ENCODE peak calls at places on chromosome 4, in seven cellular contexts. One of them, this sample, is unnamed.

GRCh38 chr4:36399762-36400353 is 118.4 kb downstream of the DTHD1 start:
- DNase-seq in tibial nerve: no peak
- DNase-seq in AG09319: no peak
- DNase-seq in MM.1S: peak
- DNase-seq in activated CD8-positive, alpha-beta T cell treated with anti-CD3 and anti-CD28 coated beads for 36 hours: peak
- DNase-seq in right lobe of liver: no peak
- DNase-seq in fibroblast of pulmonary artery: peak
- DNase-seq in this sample: peak

GRCh38 chr4:120865985-120866384 is 56.5 kb downstream of the PRDM5 start:
- DNase-seq in tibial nerve: no peak
- DNase-seq in AG09319: no peak
- DNase-seq in MM.1S: no peak
- DNase-seq in activated CD8-positive, alpha-beta T cell treated with anti-CD3 and anti-CD28 coated beads for 36 hours: no peak
- DNase-seq in right lobe of liver: no peak
- DNase-seq in fibroblast of pulmonary artery: no peak
- DNase-seq in this sample: no peak

GRCh38 chr4:87087015-87087920 is 133.2 kb downstream of the KLHL8 start:
- DNase-seq in tibial nerve: no peak
- DNase-seq in AG09319: no peak
- DNase-seq in MM.1S: no peak
- DNase-seq in activated CD8-positive, alpha-beta T cell treated with anti-CD3 and anti-CD28 coated beads for 36 hours: no peak
- DNase-seq in right lobe of liver: no peak
- DNase-seq in fibroblast of pulmonary artery: no peak
- DNase-seq in this sample: no peak

GRCh38 chr4:7547368-7548040 is 112.8 kb upstream of the PSAPL1 start:
- DNase-seq in tibial nerve: peak
- DNase-seq in AG09319: peak
- DNase-seq in MM.1S: no peak
- DNase-seq in activated CD8-positive, alpha-beta T cell treated with anti-CD3 and anti-CD28 coated beads for 36 hours: no peak
- DNase-seq in right lobe of liver: peak
- DNase-seq in fibroblast of pulmonary artery: no peak
- DNase-seq in this sample: peak

GRCh38 chr4:127580300-127580699 is 52.5 kb upstream of the INTU start:
- DNase-seq in tibial nerve: no peak
- DNase-seq in AG09319: no peak
- DNase-seq in MM.1S: no peak
- DNase-seq in activated CD8-positive, alpha-beta T cell treated with anti-CD3 and anti-CD28 coated beads for 36 hours: no peak
- DNase-seq in right lobe of liver: no peak
- DNase-seq in fibroblast of pulmonary artery: no peak
- DNase-seq in this sample: no peak

GRCh38 chr4:7217453-7218310 is 25.3 kb downstream of the SORCS2 start:
- DNase-seq in tibial nerve: no peak
- DNase-seq in AG09319: no peak
- DNase-seq in MM.1S: no peak
- DNase-seq in activated CD8-positive, alpha-beta T cell treated with anti-CD3 and anti-CD28 coated beads for 36 hours: no peak
- DNase-seq in right lobe of liver: peak
- DNase-seq in fibroblast of pulmonary artery: peak
- DNase-seq in this sample: peak

GRCh38 chr4:188107931-188108843 is 1.2 kb downstream of the TRIML2 start:
- DNase-seq in tibial nerve: no peak
- DNase-seq in AG09319: no peak
- DNase-seq in MM.1S: no peak
- DNase-seq in activated CD8-positive, alpha-beta T cell treated with anti-CD3 and anti-CD28 coated beads for 36 hours: no peak
- DNase-seq in right lobe of liver: no peak
- DNase-seq in fibroblast of pulmonary artery: no peak
- DNase-seq in this sample: peak

GRCh38 chr4:48801016-48801715 is 21.1 kb upstream of the FRYL start:
- DNase-seq in tibial nerve: no peak
- DNase-seq in AG09319: no peak
- DNase-seq in MM.1S: no peak
- DNase-seq in activated CD8-positive, alpha-beta T cell treated with anti-CD3 and anti-CD28 coated beads for 36 hours: no peak
- DNase-seq in right lobe of liver: no peak
- DNase-seq in fibroblast of pulmonary artery: no peak
- DNase-seq in this sample: no peak

GRCh38 chr4:26985836-26986235 is 125.2 kb downstream of the STIM2 start:
- DNase-seq in tibial nerve: no peak
- DNase-seq in AG09319: no peak
- DNase-seq in MM.1S: no peak
- DNase-seq in activated CD8-positive, alpha-beta T cell treated with anti-CD3 and anti-CD28 coated beads for 36 hours: peak
- DNase-seq in right lobe of liver: no peak
- DNase-seq in fibroblast of pulmonary artery: no peak
- DNase-seq in this sample: no peak

GRCh38 chr4:33063238-33063637 is 2343.1 kb downstream of the PCDH7 start:
- DNase-seq in tibial nerve: no peak
- DNase-seq in AG09319: no peak
- DNase-seq in MM.1S: no peak
- DNase-seq in activated CD8-positive, alpha-beta T cell treated with anti-CD3 and anti-CD28 coated beads for 36 hours: no peak
- DNase-seq in right lobe of liver: no peak
- DNase-seq in fibroblast of pulmonary artery: peak
- DNase-seq in this sample: no peak

GRCh38 chr4:87677731-87678130 is 27.7 kb downstream of the DMP1 start:
- DNase-seq in tibial nerve: peak
- DNase-seq in AG09319: no peak
- DNase-seq in MM.1S: peak
- DNase-seq in activated CD8-positive, alpha-beta T cell treated with anti-CD3 and anti-CD28 coated beads for 36 hours: no peak
- DNase-seq in right lobe of liver: no peak
- DNase-seq in fibroblast of pulmonary artery: no peak
- DNase-seq in this sample: no peak

GRCh38 chr4:166169111-166169510 is 296.1 kb downstream of the TLL1 start:
- DNase-seq in tibial nerve: no peak
- DNase-seq in AG09319: no peak
- DNase-seq in MM.1S: peak
- DNase-seq in activated CD8-positive, alpha-beta T cell treated with anti-CD3 and anti-CD28 coated beads for 36 hours: peak
- DNase-seq in right lobe of liver: no peak
- DNase-seq in fibroblast of pulmonary artery: peak
- DNase-seq in this sample: peak

GRCh38 chr4:147938481-147938880 is 206.6 kb downstream of the ARHGAP10 start:
- DNase-seq in tibial nerve: no peak
- DNase-seq in AG09319: no peak
- DNase-seq in MM.1S: no peak
- DNase-seq in activated CD8-positive, alpha-beta T cell treated with anti-CD3 and anti-CD28 coated beads for 36 hours: no peak
- DNase-seq in right lobe of liver: no peak
- DNase-seq in fibroblast of pulmonary artery: no peak
- DNase-seq in this sample: no peak

GRCh38 chr4:121822796-121823504 is 733 bp downstream of the CCNA2 start:
- DNase-seq in tibial nerve: no peak
- DNase-seq in AG09319: no peak
- DNase-seq in MM.1S: peak
- DNase-seq in activated CD8-positive, alpha-beta T cell treated with anti-CD3 and anti-CD28 coated beads for 36 hours: peak
- DNase-seq in right lobe of liver: peak
- DNase-seq in fibroblast of pulmonary artery: peak
- DNase-seq in this sample: peak

GRCh38 chr4:170623899-170624298 is 534.1 kb upstream of the AADAT start:
- DNase-seq in tibial nerve: no peak
- DNase-seq in AG09319: no peak
- DNase-seq in MM.1S: no peak
- DNase-seq in activated CD8-positive, alpha-beta T cell treated with anti-CD3 and anti-CD28 coated beads for 36 hours: no peak
- DNase-seq in right lobe of liver: no peak
- DNase-seq in fibroblast of pulmonary artery: no peak
- DNase-seq in this sample: peak
- TF ChIP-seq CTCF in tibial nerve: no peak
- TF ChIP-seq CTCF in AG09319: no peak
- TF ChIP-seq CTCF in MM.1S: no peak
- TF ChIP-seq CTCF in activated CD8-positive, alpha-beta T cell treated with anti-CD3 and anti-CD28 coated beads for 36 hours: no peak
- TF ChIP-seq CTCF in right lobe of liver: no peak
- TF ChIP-seq CTCF in fibroblast of pulmonary artery: no peak
- TF ChIP-seq CTCF in this sample: no peak

GRCh38 chr4:99668472-99668871 is 10.8 kb upstream of the C4orf54 start:
- DNase-seq in tibial nerve: no peak
- DNase-seq in AG09319: no peak
- DNase-seq in MM.1S: no peak
- DNase-seq in activated CD8-positive, alpha-beta T cell treated with anti-CD3 and anti-CD28 coated beads for 36 hours: no peak
- DNase-seq in right lobe of liver: no peak
- DNase-seq in fibroblast of pulmonary artery: no peak
- DNase-seq in this sample: no peak
- TF ChIP-seq CTCF in tibial nerve: no peak
- TF ChIP-seq CTCF in AG09319: no peak
- TF ChIP-seq CTCF in MM.1S: no peak
- TF ChIP-seq CTCF in activated CD8-positive, alpha-beta T cell treated with anti-CD3 and anti-CD28 coated beads for 36 hours: no peak
- TF ChIP-seq CTCF in right lobe of liver: no peak
- TF ChIP-seq CTCF in fibroblast of pulmonary artery: no peak
- TF ChIP-seq CTCF in this sample: no peak

GRCh38 chr4:106201373-106201772 is 114.6 kb downstream of the TBCK start:
- DNase-seq in tibial nerve: no peak
- DNase-seq in AG09319: peak
- DNase-seq in MM.1S: peak
- DNase-seq in activated CD8-positive, alpha-beta T cell treated with anti-CD3 and anti-CD28 coated beads for 36 hours: no peak
- DNase-seq in right lobe of liver: no peak
- DNase-seq in fibroblast of pulmonary artery: peak
- DNase-seq in this sample: peak
- TF ChIP-seq CTCF in tibial nerve: no peak
- TF ChIP-seq CTCF in AG09319: peak
- TF ChIP-seq CTCF in MM.1S: peak
- TF ChIP-seq CTCF in activated CD8-positive, alpha-beta T cell treated with anti-CD3 and anti-CD28 coated beads for 36 hours: no peak
- TF ChIP-seq CTCF in right lobe of liver: peak
- TF ChIP-seq CTCF in fibroblast of pulmonary artery: peak
- TF ChIP-seq CTCF in this sample: peak

GRCh38 chr4:8940792-8941491 is 69.3 kb upstream of the HMX1 start:
- DNase-seq in tibial nerve: no peak
- DNase-seq in AG09319: no peak
- DNase-seq in MM.1S: peak
- DNase-seq in activated CD8-positive, alpha-beta T cell treated with anti-CD3 and anti-CD28 coated beads for 36 hours: peak
- DNase-seq in right lobe of liver: no peak
- DNase-seq in fibroblast of pulmonary artery: no peak
- DNase-seq in this sample: no peak
- TF ChIP-seq CTCF in tibial nerve: no peak
- TF ChIP-seq CTCF in AG09319: no peak
- TF ChIP-seq CTCF in MM.1S: peak
- TF ChIP-seq CTCF in activated CD8-positive, alpha-beta T cell treated with anti-CD3 and anti-CD28 coated beads for 36 hours: no peak
- TF ChIP-seq CTCF in right lobe of liver: peak
- TF ChIP-seq CTCF in fibroblast of pulmonary artery: no peak
- TF ChIP-seq CTCF in this sample: peak

DNA sequence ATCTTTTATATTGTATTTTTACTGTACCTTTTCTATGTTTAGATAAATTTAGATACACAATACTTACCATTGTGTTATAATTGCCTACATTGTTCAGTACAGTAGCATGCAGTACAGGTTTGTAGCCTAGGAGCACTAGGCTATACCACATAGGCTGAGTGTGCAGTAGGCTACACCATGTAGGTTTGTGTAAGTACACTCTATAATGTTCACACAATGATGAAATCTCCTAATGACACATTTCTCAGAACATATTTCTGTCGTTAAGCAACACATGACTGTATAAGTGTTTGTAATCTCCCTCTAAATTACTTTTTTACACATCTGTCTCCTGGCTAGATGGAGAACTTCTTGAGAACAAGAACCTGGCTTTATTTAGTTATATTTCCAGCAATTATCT is 40.3 kb downstream of the UCHL1 start:
- DNase-seq in tibial nerve: no peak
- DNase-seq in AG09319: no peak
- DNase-seq in MM.1S: no peak
- DNase-seq in activated CD8-positive, alpha-beta T cell treated with anti-CD3 and anti-CD28 coated beads for 36 hours: no peak
- DNase-seq in right lobe of liver: no peak
- DNase-seq in fibroblast of pulmonary artery: no peak
- DNase-seq in this sample: peak
- TF ChIP-seq CTCF in tibial nerve: no peak
- TF ChIP-seq CTCF in AG09319: no peak
- TF ChIP-seq CTCF in MM.1S: no peak
- TF ChIP-seq CTCF in activated CD8-positive, alpha-beta T cell treated with anti-CD3 and anti-CD28 coated beads for 36 hours: no peak
- TF ChIP-seq CTCF in right lobe of liver: no peak
- TF ChIP-seq CTCF in fibroblast of pulmonary artery: no peak
- TF ChIP-seq CTCF in this sample: no peak

DNA sequence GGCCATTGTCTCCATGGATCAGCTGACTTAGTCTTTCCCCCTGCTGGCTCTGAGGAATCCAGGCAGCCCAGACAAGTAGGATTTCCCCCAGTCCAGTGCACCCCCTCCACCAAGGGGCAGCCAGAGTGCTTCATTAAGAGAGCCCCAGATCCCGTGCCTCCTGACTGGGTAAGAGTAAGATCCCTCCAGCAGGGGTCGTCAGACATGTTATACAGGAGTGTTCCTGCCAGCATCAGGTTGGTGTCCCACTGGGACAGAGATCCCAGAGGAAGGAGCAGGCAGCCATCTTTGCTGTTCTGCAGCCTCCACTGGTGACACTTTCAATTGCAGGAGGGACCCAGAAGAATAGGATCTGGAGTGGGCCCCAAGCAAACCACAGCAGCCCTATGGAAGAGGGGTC is 29.0 kb upstream of the INPP4B start:
- DNase-seq in tibial nerve: no peak
- DNase-seq in AG09319: no peak
- DNase-seq in MM.1S: no peak
- DNase-seq in activated CD8-positive, alpha-beta T cell treated with anti-CD3 and anti-CD28 coated beads for 36 hours: no peak
- DNase-seq in right lobe of liver: no peak
- DNase-seq in fibroblast of pulmonary artery: no peak
- DNase-seq in this sample: peak
- TF ChIP-seq CTCF in tibial nerve: no peak
- TF ChIP-seq CTCF in AG09319: no peak
- TF ChIP-seq CTCF in MM.1S: no peak
- TF ChIP-seq CTCF in activated CD8-positive, alpha-beta T cell treated with anti-CD3 and anti-CD28 coated beads for 36 hours: no peak
- TF ChIP-seq CTCF in right lobe of liver: no peak
- TF ChIP-seq CTCF in fibroblast of pulmonary artery: no peak
- TF ChIP-seq CTCF in this sample: no peak

DNA sequence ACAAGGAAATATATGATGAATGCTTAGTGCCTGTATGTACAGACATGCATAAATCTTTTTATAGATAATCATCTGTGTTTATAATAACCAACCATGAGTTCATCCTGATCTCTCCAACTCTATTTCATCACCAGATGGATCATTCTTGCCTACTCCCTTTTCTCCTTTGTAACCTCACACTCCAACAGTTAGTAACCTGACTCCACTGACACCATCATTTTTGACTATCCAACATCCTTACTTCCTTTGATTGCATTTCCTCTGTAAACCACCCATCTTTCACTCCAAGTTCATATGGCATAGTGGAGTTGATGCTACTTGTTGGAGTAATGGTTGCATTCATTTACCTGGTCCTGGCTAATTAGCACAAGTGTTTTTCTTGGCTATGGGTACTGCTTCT is 170.6 kb downstream of the ZNF330 start:
- DNase-seq in tibial nerve: no peak
- DNase-seq in AG09319: no peak
- DNase-seq in MM.1S: no peak
- DNase-seq in activated CD8-positive, alpha-beta T cell treated with anti-CD3 and anti-CD28 coated beads for 36 hours: no peak
- DNase-seq in right lobe of liver: no peak
- DNase-seq in fibroblast of pulmonary artery: no peak
- DNase-seq in this sample: peak
- TF ChIP-seq CTCF in tibial nerve: no peak
- TF ChIP-seq CTCF in AG09319: no peak
- TF ChIP-seq CTCF in MM.1S: no peak
- TF ChIP-seq CTCF in activated CD8-positive, alpha-beta T cell treated with anti-CD3 and anti-CD28 coated beads for 36 hours: no peak
- TF ChIP-seq CTCF in right lobe of liver: no peak
- TF ChIP-seq CTCF in fibroblast of pulmonary artery: no peak
- TF ChIP-seq CTCF in this sample: no peak

DNA sequence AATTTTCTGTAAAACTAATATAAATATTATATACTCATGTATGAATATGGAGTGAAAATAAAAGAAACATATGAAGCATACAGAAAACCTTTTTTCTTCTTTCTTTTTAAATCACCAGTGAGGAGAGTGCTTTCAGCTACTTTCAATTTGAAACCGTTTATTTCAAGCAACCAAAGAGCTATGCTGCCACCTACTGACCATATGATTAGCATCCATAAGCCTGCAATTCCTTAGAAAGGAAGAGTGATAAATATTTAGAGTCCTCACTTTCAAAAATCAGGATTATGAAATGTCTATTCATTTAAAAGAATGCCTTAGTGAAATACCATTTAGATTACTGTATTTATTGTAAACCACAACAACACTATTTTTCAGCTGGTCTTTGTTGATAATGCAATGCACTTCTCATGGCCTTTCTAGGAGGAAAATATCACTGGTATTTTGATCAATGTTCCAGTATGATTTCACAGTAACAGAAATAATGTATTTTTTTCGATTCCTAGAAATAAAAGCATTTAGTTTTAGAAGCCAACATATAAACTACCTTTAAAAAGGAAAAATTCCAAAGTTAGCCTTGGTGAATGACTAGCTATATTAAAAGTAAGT is 667.6 kb downstream of the PCDH18 start:
- DNase-seq in tibial nerve: no peak
- DNase-seq in AG09319: peak
- DNase-seq in MM.1S: peak
- DNase-seq in activated CD8-positive, alpha-beta T cell treated with anti-CD3 and anti-CD28 coated beads for 36 hours: peak
- DNase-seq in right lobe of liver: no peak
- DNase-seq in fibroblast of pulmonary artery: peak
- DNase-seq in this sample: peak
- TF ChIP-seq CTCF in tibial nerve: peak
- TF ChIP-seq CTCF in AG09319: peak
- TF ChIP-seq CTCF in MM.1S: peak
- TF ChIP-seq CTCF in activated CD8-positive, alpha-beta T cell treated with anti-CD3 and anti-CD28 coated beads for 36 hours: peak
- TF ChIP-seq CTCF in right lobe of liver: peak
- TF ChIP-seq CTCF in fibroblast of pulmonary artery: peak
- TF ChIP-seq CTCF in this sample: peak

This sample was measured in MCF 10A.